ENCODE peak calls at places on chromosomes 16 and 17, in six cellular contexts. H is heart left ventricle, Y is ascending aorta, Z is kidney epithelial cell, I is hepatocyte, S is cardiac muscle cell. V is an unnamed sample.
A peak's percentile ranks its signal among the peaks of the same experiment; 100 is the strongest.

GRCh38 chr17:62093188-62094155 is 28.4 kb upstream of the MED13 start:
- DNase-seq in H (no peak), Y (no peak), Z (peak; percentile 97), I (no peak), S (no peak), V (no peak)

GRCh38 chr16:56729736-56730662 is at the start of gene NUP93:
- DNase-seq in H (peak; percentile 96), Y (peak; percentile 94), Z (peak; percentile 63), I (peak; percentile 96), S (peak; percentile 95), V (peak; percentile 84)

GRCh38 chr17:8698142-8699050 is 46.2 kb downstream of the CCDC42 start:
- DNase-seq in H (peak; percentile 73), Y (peak; percentile 84), Z (no peak), I (peak; percentile 79), S (no peak), V (no peak)

GRCh38 chr16:12228607-12229499 is 252.3 kb downstream of the SNX29 start:
- DNase-seq in H (no peak), Y (no peak), Z (no peak), I (peak; percentile 85), S (peak; percentile 73), V (peak; percentile 78)

GRCh38 chr16:70750893-70751467 is 50.0 kb downstream of the VAC14 start:
- DNase-seq in H (peak; percentile 85), Y (peak; percentile 91), Z (no peak), I (no peak), S (peak; percentile 15), V (no peak)

GRCh38 chr16:81695431-81695890 is 83.6 kb upstream of the PLCG2 start:
- DNase-seq in H (no peak), Y (no peak), Z (no peak), I (no peak), S (no peak), V (no peak)

GRCh38 chr17:11487469-11487868 is 110.8 kb upstream of the DNAH9 start:
- DNase-seq in H (no peak), Y (no peak), Z (no peak), I (no peak), S (no peak), V (no peak)

GRCh38 chr16:1787322-1788094 is 4.7 kb downstream of the NUBP2 start:
- DNase-seq in H (no peak), Y (peak; percentile 59), Z (no peak), I (no peak), S (no peak), V (no peak)

GRCh38 chr17:72906306-72906705 is 186.2 kb downstream of the SLC39A11 start:
- DNase-seq in H (no peak), Y (no peak), Z (no peak), I (no peak), S (no peak), V (no peak)

GRCh38 chr17:17837966-17838962 is 1.5 kb upstream of the SREBF1 start:
- DNase-seq in H (no peak), Y (no peak), Z (no peak), I (peak; percentile 66), S (no peak), V (no peak)

GRCh38 chr16:84314373-84314772 is 19.7 kb downstream of the WFDC1 start:
- DNase-seq in H (no peak), Y (no peak), Z (no peak), I (no peak), S (no peak), V (no peak)

GRCh38 chr16:3168706-3169105 is 19.3 kb upstream of the OR1F1 start:
- DNase-seq in H (no peak), Y (no peak), Z (no peak), I (no peak), S (no peak), V (no peak)

GRCh38 chr16:3171181-3171854 is 16.7 kb upstream of the OR1F1 start:
- DNase-seq in H (no peak), Y (no peak), Z (no peak), I (no peak), S (no peak), V (no peak)

GRCh38 chr16:3173892-3174617 is 13.9 kb upstream of the OR1F1 start:
- DNase-seq in H (peak; percentile 37), Y (no peak), Z (no peak), I (no peak), S (peak; percentile 35), V (no peak)

GRCh38 chr16:3171855-3172593 is 16.0 kb upstream of the OR1F1 start:
- DNase-seq in H (peak; percentile 49), Y (no peak), Z (no peak), I (no peak), S (no peak), V (no peak)

DNA sequence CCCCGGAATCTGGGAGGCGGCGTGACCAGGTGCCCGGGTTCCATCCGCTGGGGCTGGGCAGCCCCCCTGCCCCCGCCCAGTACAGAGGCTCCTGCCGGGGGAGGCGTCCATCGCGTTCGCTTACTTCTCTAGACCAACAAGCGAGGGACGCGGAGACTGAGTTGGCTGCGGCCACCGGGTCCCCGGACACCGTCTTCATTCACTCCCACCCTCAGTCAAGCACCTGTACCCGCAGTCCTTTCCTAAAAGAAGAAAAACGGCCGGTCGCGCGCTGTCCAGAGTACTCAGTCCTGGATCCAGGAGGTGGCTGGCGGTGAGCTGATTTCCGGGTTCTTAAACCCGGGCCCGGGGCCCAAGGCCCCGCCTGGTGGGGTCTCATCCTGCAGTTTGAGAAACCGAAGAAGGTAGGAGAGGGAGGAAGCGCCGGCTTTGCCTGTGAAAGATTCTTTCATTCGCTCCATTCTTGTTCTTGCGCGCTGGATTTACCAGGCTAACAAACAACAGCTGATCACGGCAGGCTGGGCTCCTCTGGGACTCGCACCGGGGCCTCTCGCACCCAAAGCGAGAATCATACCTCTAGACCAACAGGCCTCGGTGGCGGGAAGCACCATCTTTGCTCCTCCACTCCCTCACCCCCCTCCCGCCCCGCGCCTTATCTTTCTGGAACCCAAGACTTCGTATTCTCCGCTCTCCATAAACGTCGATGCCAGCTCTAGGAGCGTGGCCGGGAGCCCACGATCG is 17.4 kb upstream of the OR1F1 start:
- DNase-seq in H (peak; percentile 34), Y (no peak), Z (no peak), I (no peak), S (peak; percentile 66), V (peak; percentile 25)
- H3K4me3 ChIP-seq in H (peak overlapping the region; percentile 14), Y (peak overlapping the region; percentile 53), Z (peak overlapping the region; percentile 1), I (peak overlapping the region; percentile 42), S (no peak overlapping the region), V (no peak overlapping the region)

GRCh38 chr17:67113481-67113880 is 69.1 kb downstream of the CACNG1 start:
- DNase-seq in H (no peak), Y (no peak), Z (no peak), I (no peak), S (no peak), V (no peak)

GRCh38 chr17:67119102-67119501 is 74.7 kb downstream of the CACNG1 start:
- DNase-seq in H (no peak), Y (no peak), Z (no peak), I (no peak), S (no peak), V (no peak)

GRCh38 chr17:67111808-67112207 is 67.5 kb downstream of the CACNG1 start:
- DNase-seq in H (no peak), Y (no peak), Z (no peak), I (no peak), S (no peak), V (no peak)

GRCh38 chr17:67111327-67111726 is 67.0 kb downstream of the CACNG1 start:
- DNase-seq in H (no peak), Y (no peak), Z (no peak), I (no peak), S (no peak), V (no peak)

DNA sequence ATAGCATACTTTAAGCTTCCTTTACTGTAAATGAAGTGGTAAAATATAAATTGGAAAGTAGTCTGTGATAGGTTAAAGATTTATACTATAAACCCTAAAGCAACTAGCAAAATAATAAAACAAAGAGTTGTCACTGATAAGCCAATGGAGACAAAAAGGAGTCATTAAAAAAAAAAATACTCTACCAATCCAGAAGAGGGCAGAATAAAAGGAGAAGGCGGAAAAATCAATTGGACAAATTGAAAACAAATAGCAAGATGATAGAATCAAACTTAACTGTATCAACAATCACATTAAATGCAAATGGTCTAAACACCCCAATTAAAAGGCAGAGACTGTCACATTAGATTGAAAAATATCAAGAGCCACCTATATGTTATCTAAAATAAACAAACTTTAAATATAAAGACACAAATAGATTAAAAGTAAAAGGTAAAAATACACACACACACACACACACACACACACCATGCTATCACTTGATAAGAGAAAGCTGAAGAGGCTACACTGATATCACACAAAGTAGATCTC is 71.8 kb downstream of the CACNG1 start:
- DNase-seq in H (no peak), Y (no peak), Z (no peak), I (no peak), S (no peak), V (no peak)
- TF ChIP-seq CTCF in H (no peak), Y (no peak), Z (no peak), I (no peak), S (no peak), V (no peak)

DNA sequence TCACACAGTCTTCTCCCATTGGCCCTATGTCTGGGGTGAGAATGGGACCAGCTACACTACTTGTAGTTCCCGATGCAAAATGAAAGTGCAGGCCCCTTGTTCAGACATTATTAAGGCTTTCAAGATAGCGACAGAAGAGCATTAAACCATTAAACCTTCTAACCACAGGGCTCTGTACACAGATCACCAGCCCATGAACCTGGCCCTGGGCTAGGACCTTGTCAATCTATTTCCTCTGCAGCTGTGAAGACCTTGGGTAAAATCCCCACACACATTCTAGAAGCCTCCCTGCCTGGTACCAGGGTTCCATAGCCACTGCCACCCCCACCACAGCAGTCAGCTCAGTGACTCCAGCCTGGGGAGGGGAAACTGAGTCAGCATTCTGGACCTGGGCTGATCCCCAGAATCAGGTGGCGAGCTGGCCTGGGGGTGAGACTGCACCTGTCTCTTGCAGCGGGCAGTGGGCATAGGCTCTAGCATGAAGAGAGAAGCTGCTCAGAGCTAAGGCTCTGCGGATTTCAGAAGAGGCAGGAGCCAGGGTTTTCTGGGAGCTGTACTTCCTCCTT is 119.7 kb upstream of the LHX1 start:
- DNase-seq in H (no peak), Y (no peak), Z (peak; percentile 28), I (no peak), S (no peak), V (no peak)
- H3K27me3 ChIP-seq in H (peaks cover 17% of the 10 kb centered on the region), Y (no peaks in the 10 kb centered on the region), Z (peaks cover 14% of the 10 kb centered on the region), I (peaks cover 35% of the 10 kb centered on the region), S (peaks cover 22% of the 10 kb centered on the region), V (peaks cover 31% of the 10 kb centered on the region)

DNA sequence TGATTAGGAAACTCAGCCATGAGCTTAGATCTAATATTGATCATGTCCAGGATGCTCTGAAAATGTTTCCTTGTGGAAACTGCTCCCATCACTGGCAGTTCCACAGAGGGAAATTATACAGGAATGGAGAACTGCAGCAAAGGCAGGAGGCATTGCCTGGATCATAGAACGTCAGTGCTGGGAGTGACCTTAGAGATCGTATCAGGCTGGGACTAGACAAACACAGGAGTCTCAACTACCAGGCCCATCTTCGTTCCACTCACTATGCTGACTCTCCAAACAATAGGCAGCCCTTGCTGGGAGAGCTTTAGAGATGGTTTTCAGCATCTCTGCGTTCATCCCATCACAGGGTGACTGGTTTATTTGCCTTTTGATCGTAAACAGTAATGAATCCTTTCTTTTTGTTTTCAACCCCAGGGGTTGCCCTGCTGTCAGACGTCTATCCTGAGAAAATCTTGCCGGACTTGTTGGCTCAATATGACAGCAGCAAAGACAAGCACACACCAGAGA is 130.3 kb downstream of the TANGO6 start:
- DNase-seq in H (no peak), Y (no peak), Z (no peak), I (no peak), S (no peak), V (no peak)
- H3K4me3 ChIP-seq in H (no peak overlapping the region), Y (no peak overlapping the region), Z (no peak overlapping the region), I (no peak overlapping the region), S (no peak overlapping the region), V (no peak overlapping the region)